ENCODE peak calls at places on chromosome X, in nine cellular contexts. I, E, K, T, P, Q, U, X and J are unnamed samples.
A peak's percentile ranks its signal among the peaks of the same experiment; 100 is the strongest.

GRCh38 chrX:18288716-18289115 is 65.8 kb downstream of the SCML2 start:
- DNase-seq in K (no peak), U (no peak), P (no peak), X (no peak), I (no peak), E (no peak), T (no peak), Q (no peak), J (no peak)

GRCh38 chrX:378443-378842 is 8.3 kb downstream of the PPP2R3B start:
- DNase-seq in Q (peak; percentile 8), I (no peak), U (no peak), E (no peak), X (no peak), P (no peak), K (no peak), T (no peak), J (no peak)

GRCh38 chrX:108473979-108474378 is 34.3 kb downstream of the COL4A5 start:
- DNase-seq in K (no peak), U (no peak), E (no peak), P (no peak), I (no peak), T (no peak), X (no peak), Q (no peak), J (no peak)

GRCh38 chrX:7943600-7944245 is 16.5 kb upstream of the PNPLA4 start:
- DNase-seq in K (no peak), P (no peak), E (peak; percentile 73), Q (no peak), X (no peak), I (no peak), U (no peak), T (no peak), J (no peak)

GRCh38 chrX:103571726-103572125 is 13.6 kb upstream of the TCEAL4 start:
- DNase-seq in E (no peak), I (no peak), Q (no peak), T (no peak), P (no peak), U (no peak), K (no peak), X (no peak), J (no peak)

GRCh38 chrX:38375888-38376287 is 23.5 kb downstream of the OTC start:
- DNase-seq in T (no peak), U (no peak), K (peak; percentile 11), P (no peak), X (no peak), E (peak; percentile 1), I (no peak), Q (no peak), J (no peak)

GRCh38 chrX:155065035-155065734 is 5.8 kb downstream of the CMC4 start:
- DNase-seq in U (no peak), E (peak; percentile 78), I (no peak), Q (peak; percentile 30), T (no peak), X (no peak), P (no peak), K (no peak), J (no peak)

GRCh38 chrX:2682582-2683177 is 8.4 kb upstream of the CD99 start:
- DNase-seq in Q (no peak), T (no peak), E (no peak), K (no peak), U (no peak), X (no peak), I (no peak), P (no peak), J (no peak)

GRCh38 chrX:38768079-38768478 is 33.2 kb upstream of the MID1IP1 start:
- DNase-seq in E (peak; percentile 6), K (peak; percentile 11), P (no peak), Q (no peak), I (no peak), X (no peak), T (no peak), U (no peak), J (no peak)

GRCh38 chrX:3006500-3006899 is at the start of gene ARSH:
- DNase-seq in T (no peak), K (no peak), I (no peak), P (no peak), U (no peak), X (no peak), Q (no peak), E (no peak), J (no peak)

GRCh38 chrX:114162068-114162735 is 421.7 kb upstream of the HTR2C start:
- DNase-seq in T (no peak), U (no peak), I (no peak), E (no peak), X (peak; percentile 22), K (peak; percentile 4), P (no peak), Q (no peak), J (no peak)

GRCh38 chrX:120302434-120302833 is 8.8 kb downstream of the TMEM255A start:
- DNase-seq in P (no peak), X (no peak), Q (no peak), T (no peak), I (no peak), U (peak; percentile 66), E (peak; percentile 6), K (no peak), J (no peak)

GRCh38 chrX:119398587-119398973 is 556 bp upstream of the SLC25A43 start:
- DNase-seq in E (no peak), P (no peak), X (no peak), U (no peak), K (peak; percentile 28), Q (no peak), T (no peak), I (no peak), J (no peak)

GRCh38 chrX:16114640-16115039 is 8.7 kb upstream of the GRPR start:
- DNase-seq in K (no peak), U (no peak), E (no peak), Q (no peak), I (no peak), X (no peak), P (no peak), T (no peak), J (no peak)

GRCh38 chrX:18410038-18410437 is 15.4 kb upstream of the CDKL5 start:
- DNase-seq in K (peak; percentile 75), U (no peak), E (no peak), T (no peak), P (no peak), Q (no peak), I (no peak), X (no peak), J (no peak)

GRCh38 chrX:8140986-8141385 is 30.1 kb downstream of the VCX2 start:
- DNase-seq in U (no peak), P (no peak), E (no peak), Q (no peak), K (no peak), I (no peak), T (no peak), X (no peak), J (no peak)

DNA sequence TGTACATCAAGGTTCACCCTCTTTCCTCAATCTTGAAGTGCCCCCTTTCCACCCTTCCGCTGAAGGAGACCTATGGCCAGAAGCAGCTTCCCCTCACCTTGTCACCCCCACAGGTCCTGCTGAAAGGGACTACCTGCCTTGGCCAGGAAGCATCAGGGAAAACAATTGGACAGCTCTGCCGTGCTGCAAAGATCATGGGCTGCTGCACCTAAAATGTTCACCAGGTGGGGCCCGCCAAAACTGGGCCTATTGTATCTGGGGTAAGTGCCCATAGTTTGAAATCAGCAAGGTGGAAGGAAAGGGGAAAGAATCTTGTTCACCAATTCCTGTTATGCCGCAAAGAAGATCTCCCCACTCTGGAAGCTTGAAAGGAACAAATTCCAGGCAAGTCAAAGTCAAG is 18.4 kb downstream of the GRIA3 start:
- DNase-seq in E (no peak), T (no peak), P (no peak), U (no peak), I (no peak), Q (no peak), K (no peak), X (no peak), J (no peak)
- H3K4me1 ChIP-seq in E (no peaks in the 10 kb centered on the region), T (no peaks in the 10 kb centered on the region), P (no peaks in the 10 kb centered on the region), U (no peaks in the 10 kb centered on the region), I (no peaks in the 10 kb centered on the region), Q (no peaks in the 10 kb centered on the region), K (no peaks in the 10 kb centered on the region), X (no peaks in the 10 kb centered on the region), J (no peaks in the 10 kb centered on the region)

GRCh38 chrX:153702350-153703035 is 14.8 kb downstream of the SLC6A8 start:
- DNase-seq in E (no peak), K (no peak), I (no peak), Q (peak; percentile 51), P (no peak), U (no peak), T (no peak), X (no peak), J (peak; percentile 58)
- H3K27ac ChIP-seq in E (no peak overlapping the region), K (no peak overlapping the region), I (no peak overlapping the region), Q (no peak overlapping the region), P (no peak overlapping the region), U (no peak overlapping the region), T (peak overlapping the region; percentile 78), X (no peak overlapping the region), J (no peak overlapping the region)

DNA sequence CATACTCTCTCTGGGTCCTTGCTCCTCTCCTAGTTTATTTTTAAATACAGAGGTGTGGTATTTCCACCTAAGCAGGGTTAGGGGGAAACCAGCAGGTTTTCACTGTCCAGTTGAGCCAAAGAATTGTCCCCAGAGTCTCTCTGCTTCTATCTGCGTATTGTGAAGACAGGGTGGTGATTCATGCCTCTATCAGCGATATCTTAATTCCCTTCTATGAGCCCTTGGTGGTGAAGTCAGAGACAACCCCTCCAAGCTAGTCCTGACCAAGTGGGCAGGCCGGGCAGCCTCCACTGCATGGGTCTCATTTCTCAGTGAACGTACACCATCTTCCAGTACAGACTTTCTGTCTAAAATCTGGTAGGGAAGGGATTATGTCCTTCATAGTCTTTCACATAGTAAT is 100.5 kb upstream of the GPR34 start:
- DNase-seq in U (no peak), E (no peak), X (no peak), I (no peak), K (no peak), Q (no peak), T (no peak), P (no peak), J (no peak)
- H3K4me3 ChIP-seq in U (no peak overlapping the region), E (no peak overlapping the region), X (no peak overlapping the region), I (no peak overlapping the region), K (no peak overlapping the region), Q (no peak overlapping the region), T (no peak overlapping the region), P (peak overlapping the region; percentile 35), J (peak overlapping the region; percentile 31)

GRCh38 chrX:13077168-13077567 is 32.7 kb upstream of the FAM9C start:
- DNase-seq in E (no peak), U (no peak), I (no peak), K (no peak), X (no peak), Q (no peak), T (no peak), P (peak; percentile 30), J (no peak)

GRCh38 chrX:13076176-13076956 is 31.9 kb upstream of the FAM9C start:
- DNase-seq in E (peak; percentile 17), U (no peak), T (no peak), I (no peak), X (no peak), K (no peak), P (no peak), Q (no peak), J (no peak)

GRCh38 chrX:13080128-13080795 is 35.8 kb upstream of the FAM9C start:
- DNase-seq in I (no peak), T (no peak), P (no peak), E (no peak), X (no peak), K (no peak), Q (no peak), U (no peak), J (no peak)

GRCh38 chrX:13081385-13082285 is 37.2 kb upstream of the FAM9C start:
- DNase-seq in U (no peak), Q (no peak), E (no peak), P (no peak), X (no peak), T (no peak), K (no peak), I (no peak), J (no peak)

GRCh38 chrX:13078739-13079444 is 34.5 kb upstream of the FAM9C start:
- DNase-seq in P (peak; percentile 53), E (no peak), I (peak; percentile 34), K (no peak), U (no peak), Q (no peak), X (no peak), T (peak; percentile 65), J (peak; percentile 56)
- H3K4me1 ChIP-seq in P (peaks cover 3% of the 10 kb centered on the region), E (no peaks in the 10 kb centered on the region), I (no peaks in the 10 kb centered on the region), K (peaks cover 16% of the 10 kb centered on the region), U (peaks cover 44% of the 10 kb centered on the region), Q (peaks cover 6% of the 10 kb centered on the region), X (no peaks in the 10 kb centered on the region), T (no peaks in the 10 kb centered on the region), J (peaks cover 3% of the 10 kb centered on the region)